ENCODE peak calls at places on chromosomes 6 and 20, in six cellular contexts. P is endothelial cell of umbilical vein, V is SK-N-SH, B is HCT116, S is K562, C is GM12878. G is an unnamed sample.

GRCh38 chr6:109260126-109260525 is 122.1 kb downstream of the CD164 start:
- DNase-seq in P (no peak), V (no peak), B (no peak), S (no peak), C (no peak), G (no peak)

GRCh38 chr20:33785503-33785902 is 25.6 kb upstream of the CHMP4B start:
- DNase-seq in P (no peak), V (no peak), B (no peak), S (no peak), C (no peak), G (no peak)

GRCh38 chr20:2042400-2042799 is 48.5 kb upstream of the PDYN start:
- DNase-seq in P (no peak), V (no peak), B (no peak), S (no peak), C (no peak), G (no peak)

GRCh38 chr6:145347256-145347655 is 388.1 kb downstream of the EPM2A start:
- DNase-seq in P (no peak), V (no peak), B (no peak), S (no peak), C (no peak), G (no peak)

GRCh38 chr6:56699066-56699654 is 56.5 kb upstream of the DST start:
- DNase-seq in P (peak), V (no peak), B (no peak), S (peak), C (no peak), G (peak)

GRCh38 chr6:79461205-79461604 is 76.0 kb downstream of the LCA5 start:
- DNase-seq in P (no peak), V (no peak), B (no peak), S (no peak), C (no peak), G (no peak)

GRCh38 chr20:11867286-11867921 is 50.3 kb upstream of the BTBD3 start:
- DNase-seq in P (no peak), V (no peak), B (no peak), S (no peak), C (no peak), G (no peak)

GRCh38 chr20:35145141-35145564 is 2.0 kb downstream of the EDEM2 start:
- DNase-seq in P (peak), V (peak), B (peak), S (peak), C (peak), G (no peak)

GRCh38 chr6:30824698-30825097 is 59.6 kb upstream of the DDR1 start:
- DNase-seq in P (no peak), V (no peak), B (no peak), S (no peak), C (no peak), G (no peak)

GRCh38 chr20:2750343-2751251 is 49.8 kb downstream of the CPXM1 start:
- DNase-seq in P (peak), V (no peak), B (no peak), S (peak), C (no peak), G (no peak)

GRCh38 chr6:38510205-38510604 is 129.5 kb downstream of the BTBD9 start:
- DNase-seq in P (no peak), V (no peak), B (no peak), S (no peak), C (no peak), G (no peak)

GRCh38 chr6:109527989-109528388 is 45.0 kb upstream of the ZBTB24 start:
- DNase-seq in P (no peak), V (no peak), B (peak), S (peak), C (no peak), G (no peak)

GRCh38 chr6:150267686-150268561 is 100.9 kb upstream of the IYD start:
- DNase-seq in P (no peak), V (no peak), B (no peak), S (peak), C (no peak), G (no peak)

GRCh38 chr6:71181565-71181964 is 107.0 kb upstream of the OGFRL1 start:
- DNase-seq in P (no peak), V (no peak), B (peak), S (no peak), C (no peak), G (no peak)

GRCh38 chr6:68967549-68968300 is 332.6 kb downstream of the ADGRB3 start:
- DNase-seq in P (peak), V (peak), B (peak), S (peak), C (peak), G (peak)

GRCh38 chr6:113271437-113271836 is 585.7 kb upstream of the MARCKS start:
- DNase-seq in P (no peak), V (no peak), B (no peak), S (no peak), C (no peak), G (no peak)

GRCh38 chr6:118350881-118351430 is 197.1 kb upstream of the PLN start:
- DNase-seq in P (no peak), V (no peak), B (no peak), S (no peak), C (no peak), G (no peak)

GRCh38 chr6:85574932-85575598 is 18.6 kb downstream of the SNX14 start:
- DNase-seq in P (peak), V (no peak), B (no peak), S (no peak), C (no peak), G (no peak)

GRCh38 chr20:38110525-38111178 is 54.4 kb downstream of the TGM2 start:
- DNase-seq in P (no peak), V (no peak), B (no peak), S (no peak), C (no peak), G (no peak)

GRCh38 chr20:40563296-40563950 is 125.6 kb downstream of the MAFB start:
- DNase-seq in P (peak), V (no peak), B (peak), S (peak), C (no peak), G (peak)

GRCh38 chr20:17936791-17937687 is 31.6 kb downstream of the SNX5 start:
- DNase-seq in P (peak), V (no peak), B (no peak), S (no peak), C (no peak), G (no peak)

GRCh38 chr20:47734870-47735269 is 50.4 kb downstream of the SULF2 start:
- DNase-seq in P (no peak), V (no peak), B (no peak), S (no peak), C (no peak), G (no peak)

GRCh38 chr6:103675807-103676406 is 1183.8 kb downstream of the HACE1 start:
- DNase-seq in P (peak), V (no peak), B (no peak), S (no peak), C (no peak), G (no peak)

GRCh38 chr6:49513153-49513989 is 13.6 kb downstream of the GLYATL3 start:
- DNase-seq in P (no peak), V (no peak), B (no peak), S (no peak), C (no peak), G (no peak)

GRCh38 chr6:12813321-12813720 is 96.8 kb downstream of the PHACTR1 start:
- DNase-seq in P (no peak), V (no peak), B (no peak), S (no peak), C (no peak), G (no peak)

GRCh38 chr20:58574014-58574413 is 58.8 kb upstream of the APCDD1L start:
- DNase-seq in P (no peak), V (no peak), B (no peak), S (no peak), C (no peak), G (no peak)

GRCh38 chr20:62821726-62822210 is 4.9 kb downstream of the COL9A3 start:
- DNase-seq in P (no peak), V (no peak), B (no peak), S (no peak), C (no peak), G (no peak)

GRCh38 chr6:106159531-106159940 is 73.4 kb downstream of the PRDM1 start:
- DNase-seq in P (no peak), V (no peak), B (peak), S (no peak), C (no peak), G (no peak)

GRCh38 chr20:16475225-16475624 is 98.0 kb downstream of the KIF16B start:
- DNase-seq in P (no peak), V (no peak), B (no peak), S (no peak), C (no peak), G (no peak)

GRCh38 chr20:38081575-38081974 is 48.0 kb downstream of the RPRD1B start:
- DNase-seq in P (no peak), V (no peak), B (no peak), S (no peak), C (no peak), G (no peak)

GRCh38 chr6:39804666-39805065 is 12.5 kb downstream of the DAAM2 start:
- DNase-seq in P (no peak), V (no peak), B (no peak), S (no peak), C (no peak), G (no peak)

DNA sequence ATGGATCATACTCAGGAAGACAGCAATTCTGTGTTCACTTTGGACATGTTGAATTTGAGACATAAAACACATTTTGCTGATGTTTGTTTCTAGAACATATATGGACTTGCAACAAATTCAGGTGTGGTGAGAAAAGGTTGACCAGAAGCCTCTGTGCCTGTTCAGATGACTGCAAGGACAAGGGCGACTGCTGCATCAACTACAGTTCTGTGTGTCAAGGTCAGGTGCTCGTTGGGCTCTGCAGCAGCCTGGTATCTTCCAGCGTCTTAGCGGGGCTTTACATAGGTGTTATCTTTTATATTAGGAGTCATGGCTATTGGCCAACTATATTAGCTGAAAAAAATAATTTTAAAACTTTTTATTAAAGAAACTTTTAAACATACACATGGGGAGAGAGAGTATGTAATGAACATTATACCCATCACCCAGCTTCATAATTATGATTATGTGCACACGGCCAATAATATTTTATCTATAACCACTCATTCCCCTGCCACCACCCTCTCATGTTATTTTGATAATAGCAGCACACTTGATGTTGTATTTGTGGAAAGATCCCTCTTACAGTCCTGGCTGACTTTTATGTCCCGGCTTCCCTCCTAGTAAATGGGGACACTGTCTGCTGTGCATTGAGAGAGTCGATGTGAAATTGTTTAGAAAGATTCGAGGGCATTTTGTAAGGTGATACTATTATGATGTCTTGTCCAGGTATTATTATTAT is 43.4 kb downstream of the ENPP1 start:
- DNase-seq in P (no peak), V (no peak), B (no peak), S (no peak), C (no peak), G (no peak)
- TF ChIP-seq POLR2AphosphoS5 in P (no peak), V (no peak), B (no peak), S (no peak), C (no peak), G (no peak)

GRCh38 chr20:54140927-54141566 is 32.7 kb downstream of the CYP24A1 start:
- DNase-seq in P (no peak), V (no peak), B (no peak), S (no peak), C (no peak), G (no peak)
- H3K9ac ChIP-seq in P (no peak), V (peak), B (peak), S (no peak), C (no peak), G (no peak)

GRCh38 chr6:25017932-25018581 is 82.3 kb upstream of the RIPOR2 start:
- DNase-seq in P (peak), V (no peak), B (peak), S (peak), C (no peak), G (peak)
- H3K4me3 ChIP-seq in P (no peak), V (peak), B (no peak), S (no peak), C (no peak), G (no peak)

DNA sequence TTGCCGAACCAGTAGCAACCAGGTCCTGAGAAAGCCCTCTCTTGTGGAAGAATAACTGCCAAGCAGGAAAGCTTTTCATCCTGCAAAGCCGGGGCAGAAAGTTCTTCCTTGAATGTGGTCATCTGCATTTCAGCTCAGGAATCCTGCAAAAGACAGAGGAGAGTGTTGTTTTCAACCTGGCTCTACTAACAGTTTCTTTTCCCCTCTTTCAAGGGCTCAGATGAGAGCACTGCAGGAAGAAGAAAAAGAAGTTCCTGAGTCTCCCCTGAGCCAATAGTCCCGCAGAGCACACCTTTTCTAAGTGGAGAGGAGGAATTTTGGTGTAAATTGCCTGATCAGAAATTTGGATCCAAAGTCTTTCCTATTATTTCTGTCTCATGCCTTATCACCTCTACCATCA is 10.7 kb downstream of the HLA-DRB1 start:
- DNase-seq in P (no peak), V (no peak), B (no peak), S (no peak), C (no peak), G (no peak)
- TF ChIP-seq POLR2AphosphoS5 in P (no peak), V (no peak), B (no peak), S (no peak), C (peak), G (no peak)

GRCh38 chr20:9206486-9206885 is 137.6 kb downstream of the PLCB4 start:
- DNase-seq in P (no peak), V (no peak), B (no peak), S (no peak), C (no peak), G (no peak)
- H3K9ac ChIP-seq in P (no peak), V (no peak), B (no peak), S (no peak), C (no peak), G (no peak)

GRCh38 chr20:45470939-45471338 is 1.4 kb downstream of the WFDC2 start:
- DNase-seq in P (no peak), V (no peak), B (no peak), S (no peak), C (no peak), G (no peak)
- H3K4me3 ChIP-seq in P (no peak), V (peak), B (no peak), S (no peak), C (no peak), G (peak)

GRCh38 chr20:63858393-63859165 is 2.7 kb upstream of the ABHD16B start:
- DNase-seq in P (peak), V (peak), B (no peak), S (peak), C (no peak), G (no peak)
- TF ChIP-seq POLR2AphosphoS5 in P (peak), V (no peak), B (no peak), S (no peak), C (no peak), G (no peak)

GRCh38 chr6:33595001-33595846 is 15.1 kb upstream of the BAK1 start:
- DNase-seq in P (no peak), V (no peak), B (no peak), S (no peak), C (no peak), G (no peak)

GRCh38 chr6:33591633-33592032 is 11.6 kb upstream of the BAK1 start:
- DNase-seq in P (no peak), V (no peak), B (no peak), S (no peak), C (no peak), G (no peak)

GRCh38 chr6:33592595-33593413 is 12.7 kb upstream of the BAK1 start:
- DNase-seq in P (no peak), V (no peak), B (no peak), S (no peak), C (peak), G (no peak)

GRCh38 chr6:33592280-33592594 is 12.2 kb upstream of the BAK1 start:
- DNase-seq in P (no peak), V (no peak), B (no peak), S (no peak), C (no peak), G (no peak)

GRCh38 chr6:33593414-33593727 is 13.3 kb upstream of the BAK1 start:
- DNase-seq in P (no peak), V (no peak), B (no peak), S (no peak), C (no peak), G (no peak)
- H3K9ac ChIP-seq in P (no peak), V (no peak), B (no peak), S (no peak), C (peak), G (no peak)

DNA sequence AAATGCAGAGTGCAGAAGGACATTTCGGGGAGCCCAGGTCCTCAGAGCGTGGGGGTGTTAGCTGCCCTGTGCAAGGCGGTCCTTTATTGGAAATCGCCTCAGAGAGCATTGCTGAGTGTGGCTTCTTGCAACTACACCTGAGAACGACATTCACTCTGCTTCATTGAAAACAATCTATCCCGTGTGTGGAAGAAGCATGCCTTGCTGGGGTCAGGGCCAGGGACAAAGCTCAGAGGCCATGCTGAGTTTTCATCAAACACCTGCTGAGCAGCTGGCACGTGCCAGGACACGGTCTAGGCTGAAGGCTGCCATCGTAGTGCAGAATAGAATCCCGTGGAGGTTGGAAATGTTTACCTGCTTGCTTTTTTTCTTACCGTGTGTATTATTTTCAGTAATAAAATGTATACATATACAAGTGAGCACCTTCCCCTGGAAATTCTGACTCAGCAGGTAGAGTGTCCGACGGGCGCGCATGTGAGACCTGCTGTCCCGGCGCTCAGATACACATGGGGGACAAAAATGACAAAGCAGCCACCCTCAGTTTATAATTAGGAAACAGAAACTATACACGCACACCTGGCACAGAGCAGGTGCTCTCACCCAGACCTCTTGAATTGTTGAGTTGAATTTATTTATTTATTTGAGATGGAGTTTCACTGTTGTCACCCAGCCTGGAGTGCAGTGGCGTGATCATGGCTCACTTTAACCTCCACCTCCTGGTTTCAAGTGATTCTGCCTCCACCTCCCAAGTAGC is 180.2 kb downstream of the ZDHHC14 start:
- DNase-seq in P (no peak), V (no peak), B (no peak), S (no peak), C (peak), G (no peak)
- H3K4me3 ChIP-seq in P (no peak), V (no peak), B (no peak), S (no peak), C (no peak), G (no peak)

GRCh38 chr6:21885532-21886089 is 292.1 kb downstream of the SOX4 start:
- DNase-seq in P (peak), V (peak), B (no peak), S (no peak), C (no peak), G (no peak)
- TF ChIP-seq POLR2AphosphoS5 in P (peak), V (peak), B (no peak), S (no peak), C (no peak), G (no peak)